ENCODE peak calls at places on chromosomes 5 and 9, in five cellular contexts. J is foreskin keratinocyte, H is progenitor cell of endocrine pancreas, B is WTC11, F is nephron progenitor cell. A is an unnamed sample.

GRCh38 chr5:112475747-112476435 is 56.8 kb upstream of the EPB41L4A start:
- DNase-seq in J (peak; percentile 54), B (no peak), F (no peak), H (no peak), A (no peak)

GRCh38 chr5:55480781-55481180 is 54.0 kb downstream of the PLPP1 start:
- DNase-seq in B (no peak), F (no peak), H (no peak), J (peak; percentile 24), A (no peak)

GRCh38 chr9:15724006-15724405 is 171.2 kb downstream of the CCDC171 start:
- DNase-seq in H (no peak), F (no peak), J (no peak), B (no peak), A (no peak)

GRCh38 chr5:20223451-20223850 is 235.5 kb upstream of the CDH18 start:
- DNase-seq in F (no peak), B (no peak), J (no peak), H (no peak), A (no peak)

GRCh38 chr5:124649548-124650501 is 96.6 kb downstream of the ZNF608 start:
- DNase-seq in F (no peak), B (no peak), H (no peak), J (peak; percentile 69), A (no peak)

GRCh38 chr5:150631326-150631701 is 9.1 kb upstream of the SYNPO start:
- DNase-seq in J (no peak), H (no peak), F (no peak), B (no peak), A (no peak)

GRCh38 chr5:177005619-177006264 is 837 bp downstream of the UIMC1 start:
- DNase-seq in J (no peak), F (peak; percentile 72), B (peak; percentile 67), H (peak; percentile 51), A (peak; percentile 77)

GRCh38 chr9:133188006-133188842 is 20.8 kb downstream of the OBP2B start:
- DNase-seq in H (peak; percentile 45), J (no peak), B (peak; percentile 75), F (peak; percentile 55), A (peak; percentile 66)

GRCh38 chr5:134227259-134227658 is 1.4 kb upstream of the PPP2CA start:
- DNase-seq in F (no peak), H (no peak), B (peak; percentile 53), J (peak; percentile 46), A (peak; percentile 43)

GRCh38 chr9:16368425-16369087 is 501.9 kb downstream of the BNC2 start:
- DNase-seq in F (no peak), J (peak; percentile 83), B (no peak), H (no peak), A (no peak)

GRCh38 chr9:20683351-20684034 is 566 bp upstream of the FOCAD start:
- DNase-seq in F (no peak), J (peak; percentile 56), H (no peak), B (no peak), A (no peak)

GRCh38 chr5:170357853-170358497 is 31.2 kb downstream of the KCNMB1 start:
- DNase-seq in F (peak; percentile 28), H (no peak), J (no peak), B (no peak), A (no peak)

GRCh38 chr5:174378116-174378874 is 332.8 kb downstream of the NSG2 start:
- DNase-seq in F (no peak), H (no peak), B (no peak), J (peak; percentile 86), A (no peak)

GRCh38 chr5:157004893-157005551 is 42.0 kb upstream of the TIMD4 start:
- DNase-seq in J (no peak), F (no peak), H (no peak), B (no peak), A (no peak)

GRCh38 chr5:91252916-91253315 is 130.2 kb downstream of the ARRDC3 start:
- DNase-seq in F (no peak), H (no peak), B (no peak), J (no peak), A (no peak)

GRCh38 chr5:133227897-133228296 is 176.1 kb downstream of the HSPA4 start:
- DNase-seq in B (no peak), F (no peak), H (no peak), J (no peak), A (no peak)

GRCh38 chr5:129857124-129857523 is 47.1 kb upstream of the CHSY3 start:
- DNase-seq in J (no peak), H (no peak), F (no peak), B (no peak), A (no peak)

GRCh38 chr9:68462004-68462775 is 78.5 kb downstream of the TMEM252 start:
- DNase-seq in F (no peak), H (no peak), B (peak; percentile 11), J (no peak), A (no peak)

GRCh38 chr5:69512740-69513260 is 20.2 kb downstream of the OCLN start:
- DNase-seq in H (no peak), J (peak; percentile 83), B (no peak), F (no peak), A (no peak)

GRCh38 chr5:156475831-156476551 is 149.0 kb downstream of the SGCD start:
- DNase-seq in J (peak; percentile 25), F (peak; percentile 40), H (no peak), B (no peak), A (no peak)

GRCh38 chr9:95157491-95158151 is 159.9 kb downstream of the FANCC start:
- DNase-seq in B (no peak), F (no peak), J (no peak), H (no peak), A (no peak)

GRCh38 chr9:85511746-85512145 is 230.0 kb downstream of the AGTPBP1 start:
- DNase-seq in H (no peak), B (no peak), F (no peak), J (no peak), A (no peak)

GRCh38 chr5:163569284-163569683 is 63.9 kb downstream of the MAT2B start:
- DNase-seq in F (no peak), J (peak; percentile 24), H (no peak), B (no peak), A (no peak)

GRCh38 chr9:127545196-127546124 is 66.6 kb upstream of the STXBP1 start:
- DNase-seq in H (peak; percentile 64), F (no peak), B (no peak), J (peak; percentile 71), A (no peak)

GRCh38 chr9:110142868-110143866 is 64.8 kb downstream of the C9orf152 start:
- DNase-seq in F (no peak), B (peak; percentile 21), J (peak; percentile 26), H (no peak), A (no peak)

GRCh38 chr5:11273180-11273882 is 512.3 kb upstream of the DAP start:
- DNase-seq in H (no peak), J (no peak), B (no peak), F (no peak), A (no peak)

GRCh38 chr9:129353697-129354336 is 175.8 kb upstream of the IER5L start:
- DNase-seq in H (no peak), F (no peak), B (no peak), J (no peak), A (no peak)

GRCh38 chr5:141330299-141331080 is at the start of gene PCDHGA1:
- DNase-seq in F (no peak), B (peak; percentile 56), H (no peak), J (no peak), A (no peak)

GRCh38 chr9:127131871-127132270 is 9.4 kb upstream of the ANGPTL2 start:
- DNase-seq in J (peak; percentile 48), H (no peak), B (no peak), F (no peak), A (no peak)

GRCh38 chr5:75668988-75669760 is 48.1 kb downstream of the POC5 start:
- DNase-seq in B (no peak), H (no peak), J (no peak), F (no peak), A (no peak)

GRCh38 chr9:135705376-135705775 is 3.4 kb downstream of the KCNT1 start:
- DNase-seq in J (no peak), B (no peak), H (no peak), F (no peak), A (no peak)

GRCh38 chr9:78261403-78262001 is 25.6 kb downstream of the CEP78 start:
- DNase-seq in H (no peak), J (no peak), F (no peak), B (no peak), A (no peak)

GRCh38 chr9:113677057-113677456 is 199.1 kb upstream of the ZNF618 start:
- DNase-seq in J (no peak), B (no peak), H (no peak), F (no peak), A (no peak)

GRCh38 chr9:133581553-133582343 is 27.4 kb downstream of the FAM163B start:
- DNase-seq in J (peak; percentile 13), F (no peak), B (no peak), H (no peak), A (no peak)

DNA sequence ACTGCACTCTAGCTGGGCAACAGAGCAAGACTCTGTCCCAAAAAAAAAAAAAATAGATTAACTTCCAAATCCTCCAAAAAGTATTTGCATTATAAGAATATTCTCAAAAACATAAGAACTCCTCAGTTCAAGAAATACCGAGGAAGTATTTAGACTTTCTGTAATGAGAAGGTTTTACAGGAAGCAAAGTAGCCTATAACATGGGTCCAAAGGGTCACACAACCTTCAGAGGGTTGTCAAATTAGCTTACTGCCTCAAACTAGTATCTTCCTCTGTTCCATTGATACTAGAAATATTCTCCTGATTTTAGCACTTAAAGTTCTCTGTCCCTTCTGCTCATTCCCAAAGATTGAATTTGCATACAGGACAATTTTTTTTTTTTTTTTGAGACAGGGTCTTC is 121.9 kb downstream of the INVS start:
- DNase-seq in B (no peak), H (no peak), F (no peak), J (no peak), A (no peak)
- TF ChIP-seq CTCF in B (no peak), H (no peak), F (no peak), J (no peak), A (no peak)

GRCh38 chr5:78647838-78648358 is 674 bp downstream of the LHFPL2 start:
- DNase-seq in B (peak; percentile 49), J (peak; percentile 32), H (no peak), F (no peak), A (no peak)
- TF ChIP-seq CTCF in B (no peak), J (peak; percentile 47), H (peak; percentile 17), F (no peak), A (no peak)

GRCh38 chr9:117616436-117616835 is 87.8 kb upstream of the TLR4 start:
- DNase-seq in F (no peak), B (no peak), J (no peak), H (no peak), A (peak; percentile 15)

GRCh38 chr9:117625154-117625553 is 79.0 kb upstream of the TLR4 start:
- DNase-seq in J (no peak), B (no peak), F (no peak), H (no peak), A (no peak)

GRCh38 chr9:117624106-117624505 is 80.1 kb upstream of the TLR4 start:
- DNase-seq in J (no peak), B (no peak), F (no peak), H (no peak), A (no peak)

DNA sequence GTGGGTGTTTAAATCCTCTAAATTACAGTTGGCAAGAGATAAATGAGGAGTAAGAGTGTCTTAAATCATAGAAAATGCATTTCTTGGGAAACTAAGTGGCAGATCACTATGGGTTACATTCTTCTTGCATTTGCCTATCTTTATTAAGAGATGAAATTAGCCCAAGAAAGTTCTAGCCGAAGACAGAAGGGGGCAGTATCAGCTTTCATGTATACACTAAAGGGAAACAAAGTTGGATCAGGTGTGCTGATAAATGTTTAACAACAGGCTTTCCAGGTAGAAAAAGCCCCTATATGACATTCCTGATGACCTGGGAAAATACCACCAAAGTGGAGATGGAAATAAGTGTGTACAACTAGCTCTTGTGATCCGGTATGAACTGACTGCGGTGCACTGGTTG is 81.9 kb upstream of the TLR4 start:
- DNase-seq in H (no peak), F (no peak), J (no peak), B (no peak), A (no peak)
- TF ChIP-seq CTCF in H (peak; percentile 19), F (no peak), J (no peak), B (no peak), A (no peak)

GRCh38 chr5:43484049-43484849 is 584 bp upstream of the TMEM267 start:
- DNase-seq in H (peak; percentile 73), B (peak; percentile 82), F (peak; percentile 83), J (peak; percentile 80), A (peak; percentile 79)
- TF ChIP-seq CTCF in H (peak; percentile 77), B (peak; percentile 15), F (peak; percentile 62), J (peak; percentile 85), A (peak; percentile 63)

A was measured in glutamatergic neuron.